ENCODE peak calls at places on chromosomes 5 and 9, in four cellular contexts. L, P, S and H are unnamed samples. For H3K4me1 and H3K9me3, the result is how much of the 10 kb centered on the place peaks cover.

GRCh38 chr9:124444166-124444565 is 6.1 kb upstream of the ADGRD2 start:
- DNase-seq in L (no peak), P (no peak), S (no peak), H (no peak)

GRCh38 chr5:125263346-125263745 is 516.9 kb upstream of the ZNF608 start:
- DNase-seq in L (no peak), P (no peak), S (no peak), H (no peak)

GRCh38 chr9:89274838-89275237 is 36.2 kb upstream of the CKS2 start:
- DNase-seq in L (no peak), P (no peak), S (no peak), H (no peak)

GRCh38 chr5:118592678-118593328 is 395.5 kb downstream of the DTWD2 start:
- DNase-seq in L (no peak), P (no peak), S (no peak), H (no peak)

GRCh38 chr5:141958113-141958512 is at the start of gene PCDH12:
- DNase-seq in L (no peak), P (peak), S (no peak), H (no peak)

GRCh38 chr9:127958728-127959127 is 21.1 kb upstream of the DPM2 start:
- DNase-seq in L (no peak), P (no peak), S (no peak), H (no peak)

GRCh38 chr5:172002840-172003512 is 3.5 kb downstream of the FBXW11 start:
- DNase-seq in L (no peak), P (no peak), S (no peak), H (no peak)

GRCh38 chr9:105290401-105290800 is 46.0 kb downstream of the SLC44A1 start:
- DNase-seq in L (no peak), P (no peak), S (no peak), H (no peak)

GRCh38 chr9:99352786-99353185 is 130.7 kb downstream of the SEC61B start:
- DNase-seq in L (no peak), P (no peak), S (no peak), H (no peak)

GRCh38 chr5:176387384-176387925 is 943 bp downstream of the NOP16 start:
- DNase-seq in L (no peak), P (no peak), S (no peak), H (no peak)

GRCh38 chr5:122608222-122608621 is 166.7 kb upstream of the SNX2 start:
- DNase-seq in L (no peak), P (no peak), S (no peak), H (no peak)

GRCh38 chr9:113536483-113537226 is 73.1 kb downstream of the RGS3 start:
- DNase-seq in L (no peak), P (peak), S (no peak), H (no peak)

GRCh38 chr9:2043243-2043642 is 28.1 kb downstream of the SMARCA2 start:
- DNase-seq in L (no peak), P (no peak), S (no peak), H (no peak)

GRCh38 chr9:92807031-92807756 is 42.6 kb upstream of the BICD2 start:
- DNase-seq in L (no peak), P (no peak), S (no peak), H (no peak)

GRCh38 chr9:137454145-137454505 is 5.0 kb downstream of the NSMF start:
- DNase-seq in L (peak), P (peak), S (no peak), H (peak)

GRCh38 chr5:116063950-116064349 is 20.9 kb upstream of the COMMD10 start:
- DNase-seq in L (no peak), P (no peak), S (no peak), H (no peak)

GRCh38 chr5:42993516-42994284 is 46.4 kb downstream of the ANXA2R start:
- DNase-seq in L (no peak), P (no peak), S (no peak), H (no peak)

GRCh38 chr9:133994359-133995011 is 2.4 kb upstream of the VAV2 start:
- DNase-seq in L (peak), P (peak), S (peak), H (peak)

GRCh38 chr5:25544652-25545249 is 900.0 kb upstream of the CDH10 start:
- DNase-seq in L (peak), P (no peak), S (peak), H (no peak)

GRCh38 chr5:73770601-73771025 is 144.6 kb downstream of the ARHGEF28 start:
- DNase-seq in L (no peak), P (no peak), S (no peak), H (no peak)

GRCh38 chr5:172064766-172065165 is 58.3 kb upstream of the FBXW11 start:
- DNase-seq in L (no peak), P (no peak), S (no peak), H (no peak)

GRCh38 chr5:36875789-36876388 is 680 bp upstream of the NIPBL start:
- DNase-seq in L (peak), P (peak), S (peak), H (peak)

GRCh38 chr9:136282272-136282861 is 21.5 kb downstream of the CCDC187 start:
- DNase-seq in L (peak), P (no peak), S (no peak), H (no peak)

GRCh38 chr9:26789959-26790358 is 102.6 kb downstream of the CAAP1 start:
- DNase-seq in L (no peak), P (no peak), S (no peak), H (no peak)

GRCh38 chr5:111384220-111384619 is 128.1 kb downstream of the STARD4 start:
- DNase-seq in L (no peak), P (no peak), S (no peak), H (no peak)

GRCh38 chr9:26462213-26462612 is 430.4 kb downstream of the CAAP1 start:
- DNase-seq in L (no peak), P (no peak), S (no peak), H (no peak)

GRCh38 chr9:125745682-125746016 is 1.5 kb upstream of the PBX3 start:
- DNase-seq in L (no peak), P (no peak), S (no peak), H (no peak)

GRCh38 chr9:38229123-38229829 is 160.2 kb upstream of the SHB start:
- DNase-seq in L (no peak), P (no peak), S (no peak), H (no peak)

GRCh38 chr9:70566066-70566465 is 151.6 kb upstream of the KLF9 start:
- DNase-seq in L (no peak), P (no peak), S (no peak), H (no peak)

GRCh38 chr9:99825158-99826046 is 3.7 kb downstream of the NR4A3 start:
- DNase-seq in L (no peak), P (no peak), S (no peak), H (no peak)

GRCh38 chr5:149561848-149562247 is 10.6 kb upstream of the CSNK1A1 start:
- DNase-seq in L (no peak), P (no peak), S (peak), H (no peak)

GRCh38 chr9:136090768-136091581 is 4.1 kb downstream of the NACC2 start:
- DNase-seq in L (no peak), P (peak), S (no peak), H (peak)

GRCh38 chr9:75063556-75064305 is 24.2 kb downstream of the NMRK1 start:
- DNase-seq in L (no peak), P (no peak), S (no peak), H (no peak)

GRCh38 chr9:113563856-113564514 is 100.5 kb downstream of the RGS3 start:
- DNase-seq in L (no peak), P (no peak), S (no peak), H (peak)

GRCh38 chr9:133443982-133444381 is 15.8 kb upstream of the CACFD1 start:
- DNase-seq in L (no peak), P (no peak), S (no peak), H (no peak)

GRCh38 chr5:57494104-57495098 is 11.8 kb upstream of the ACTBL2 start:
- DNase-seq in L (peak), P (peak), S (peak), H (peak)

GRCh38 chr9:127202461-127203139 is 62.0 kb upstream of the GARNL3 start:
- DNase-seq in L (no peak), P (peak), S (no peak), H (no peak)

GRCh38 chr5:129460121-129460950 is at the start of gene ADAMTS19:
- DNase-seq in L (peak), P (peak), S (no peak), H (peak)

GRCh38 chr9:35051069-35051967 is 21.1 kb downstream of the VCP start:
- DNase-seq in L (peak), P (peak), S (peak), H (no peak)

DNA sequence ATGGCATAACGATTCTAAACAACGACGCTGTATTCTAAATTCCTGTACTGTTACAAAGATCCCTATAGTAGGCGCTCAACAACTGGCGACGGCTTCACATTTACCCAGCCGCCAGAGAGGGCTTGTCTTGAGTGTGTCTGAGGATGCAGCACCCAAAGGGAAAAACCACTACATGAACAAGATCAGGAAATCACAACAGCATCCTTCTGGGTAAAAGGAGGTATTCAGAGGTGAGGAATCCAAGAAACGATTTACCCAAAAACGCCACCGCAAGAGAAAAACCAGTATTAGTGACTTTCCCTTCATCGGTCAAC is 711 bp downstream of the TTC33 start:
- DNase-seq in L (peak), P (peak), S (peak), H (peak)
- TF ChIP-seq CTCF in L (peak), P (peak), S (peak), H (peak)

DNA sequence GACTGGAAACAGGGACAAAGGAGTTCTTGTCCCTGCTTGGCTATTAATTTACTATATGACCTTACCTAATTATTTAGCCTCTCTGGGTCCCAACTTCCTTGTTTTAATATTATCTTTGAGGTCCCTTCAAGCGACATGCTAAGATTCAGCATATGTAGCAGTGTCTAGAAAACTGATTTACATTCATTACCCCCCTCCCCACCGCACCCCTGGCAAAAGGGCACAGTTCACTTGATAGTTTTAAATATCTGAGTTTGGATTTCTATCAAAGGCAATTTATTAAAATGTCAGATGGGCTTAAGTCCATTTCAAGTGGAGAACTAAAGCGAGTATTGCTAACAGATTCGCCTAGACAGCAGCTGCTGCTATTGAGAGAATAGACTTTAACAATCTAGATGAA is 3.9 kb downstream of the CEMIP2 start:
- DNase-seq in L (no peak), P (no peak), S (no peak), H (no peak)
- H3K4me1 ChIP-seq in L (half or more), P (half or more), S (half or more), H (under half)

GRCh38 chr5:6111131-6111530 is 267.2 kb downstream of the MED10 start:
- DNase-seq in L (no peak), P (no peak), S (no peak), H (no peak)

GRCh38 chr5:6108540-6108848 is 269.9 kb downstream of the MED10 start:
- DNase-seq in L (no peak), P (no peak), S (no peak), H (no peak)

GRCh38 chr5:6110441-6111005 is 267.8 kb downstream of the MED10 start:
- DNase-seq in L (no peak), P (no peak), S (no peak), H (no peak)

GRCh38 chr5:6107675-6108539 is 270.4 kb downstream of the MED10 start:
- DNase-seq in L (no peak), P (no peak), S (no peak), H (no peak)

DNA sequence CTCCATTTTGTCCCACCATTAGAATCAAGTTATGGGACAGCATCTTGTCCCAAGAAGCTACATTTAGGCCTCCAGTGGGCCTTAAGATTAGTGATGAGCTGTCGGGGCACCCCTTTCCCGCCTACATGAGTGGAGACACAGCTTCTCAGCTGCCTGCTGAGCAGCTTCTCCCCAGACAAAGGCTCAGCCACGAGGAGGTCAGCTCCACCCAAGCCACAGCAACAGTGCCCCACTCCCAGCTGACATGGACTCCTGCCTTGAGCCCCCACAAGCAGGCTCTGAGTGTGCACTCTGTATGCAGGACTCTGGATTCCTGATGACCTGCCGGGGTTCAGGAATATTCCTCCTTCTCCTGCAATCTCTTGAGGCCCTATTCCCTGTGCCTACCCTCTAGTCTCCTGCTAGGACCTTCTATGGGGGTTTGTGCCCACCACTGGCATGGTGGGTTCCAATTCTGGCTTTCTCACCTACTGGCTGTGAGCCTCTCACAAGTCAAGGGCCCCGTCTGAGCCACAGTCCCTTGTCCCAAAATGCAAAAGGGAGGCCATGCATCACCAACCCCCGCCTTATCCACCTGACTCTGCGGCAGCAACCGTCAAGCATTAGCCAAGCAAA is 269.3 kb downstream of the MED10 start:
- DNase-seq in L (no peak), P (no peak), S (no peak), H (no peak)
- H3K9me3 ChIP-seq in L (under half), P (under half), S (under half), H (under half)

GRCh38 chr5:67350600-67351315 is 154.2 kb upstream of the CD180 start:
- DNase-seq in L (no peak), P (no peak), S (no peak), H (no peak)
- TF ChIP-seq CTCF in L (no peak), P (no peak), S (no peak), H (no peak)

GRCh38 chr5:160545832-160546231 is 124.2 kb downstream of the PTTG1 start:
- DNase-seq in L (no peak), P (no peak), S (no peak), H (no peak)
- H3K4me1 ChIP-seq in L (under half), P (under half), S (under half), H (under half)